ENCODE peak calls at places on chromosomes 3 and 15, in five cellular contexts. E, B, O, G and Z are unnamed samples. For H3K9me3 and H3K36me3, the result is how much of the 10 kb centered on the place peaks cover.

GRCh38 chr3:187621881-187622280 is 48.3 kb downstream of the SST start:
- DNase-seq in E (no peak), B (no peak), O (no peak), G (no peak), Z (no peak)

GRCh38 chr15:64343841-64344240 is 12.1 kb downstream of the CSNK1G1 start:
- DNase-seq in E (no peak), B (no peak), O (no peak), G (no peak), Z (no peak)

GRCh38 chr15:100383302-100384107 is 41.7 kb upstream of the ADAMTS17 start:
- DNase-seq in E (peak), B (peak), O (no peak), G (no peak), Z (no peak)

GRCh38 chr15:57509121-57509520 is 82.6 kb upstream of the MYZAP start:
- DNase-seq in E (no peak), B (no peak), O (peak), G (no peak), Z (no peak)

GRCh38 chr3:126676919-126677705 is 22.2 kb upstream of the TXNRD3 start:
- DNase-seq in E (no peak), B (no peak), O (no peak), G (peak), Z (no peak)

GRCh38 chr3:87247086-87247781 is 20.1 kb downstream of the CHMP2B start:
- DNase-seq in E (no peak), B (no peak), O (no peak), G (no peak), Z (no peak)

GRCh38 chr3:196501316-196502064 is 2.1 kb downstream of the RNF168 start:
- DNase-seq in E (no peak), B (peak), O (no peak), G (no peak), Z (no peak)

GRCh38 chr15:29090617-29091466 is 178.8 kb downstream of the NSMCE3 start:
- DNase-seq in E (no peak), B (no peak), O (no peak), G (no peak), Z (peak)

GRCh38 chr3:66490984-66491383 is 9.8 kb downstream of the LRIG1 start:
- DNase-seq in E (no peak), B (no peak), O (no peak), G (no peak), Z (no peak)

GRCh38 chr3:148642616-148643015 is 55.1 kb upstream of the AGTR1 start:
- DNase-seq in E (no peak), B (no peak), O (no peak), G (no peak), Z (no peak)

GRCh38 chr3:27646891-27647290 is 75.2 kb downstream of the EOMES start:
- DNase-seq in E (no peak), B (no peak), O (no peak), G (no peak), Z (no peak)

GRCh38 chr3:40741729-40742128 is 217.0 kb downstream of the ZNF621 start:
- DNase-seq in E (peak), B (no peak), O (no peak), G (no peak), Z (peak)

GRCh38 chr3:34364345-34364744 is 565.9 kb downstream of the PDCD6IP start:
- DNase-seq in E (no peak), B (no peak), O (no peak), G (no peak), Z (no peak)

GRCh38 chr3:72270072-72270611 is 485.2 kb upstream of the PROK2 start:
- DNase-seq in E (peak), B (peak), O (peak), G (peak), Z (peak)

GRCh38 chr3:107366766-107367165 is 10.5 kb upstream of the CCDC54 start:
- DNase-seq in E (no peak), B (no peak), O (no peak), G (no peak), Z (no peak)

GRCh38 chr3:140424726-140425125 is 253.1 kb upstream of the TRIM42 start:
- DNase-seq in E (no peak), B (no peak), O (no peak), G (peak), Z (no peak)

GRCh38 chr3:146637871-146638270 is 32.7 kb upstream of the PLSCR5 start:
- DNase-seq in E (no peak), B (no peak), O (no peak), G (no peak), Z (no peak)

GRCh38 chr3:94272030-94272429 is 209.2 kb downstream of the NSUN3 start:
- DNase-seq in E (no peak), B (no peak), O (no peak), G (no peak), Z (no peak)

GRCh38 chr3:66602691-66603090 is 101.9 kb upstream of the LRIG1 start:
- DNase-seq in E (no peak), B (no peak), O (no peak), G (no peak), Z (no peak)

GRCh38 chr3:183650554-183650953 is 15.1 kb downstream of the KLHL24 start:
- DNase-seq in E (no peak), B (no peak), O (no peak), G (no peak), Z (no peak)

GRCh38 chr15:75045332-75046015 is 22.1 kb downstream of the PPCDC start:
- DNase-seq in E (no peak), B (no peak), O (no peak), G (no peak), Z (no peak)

DNA sequence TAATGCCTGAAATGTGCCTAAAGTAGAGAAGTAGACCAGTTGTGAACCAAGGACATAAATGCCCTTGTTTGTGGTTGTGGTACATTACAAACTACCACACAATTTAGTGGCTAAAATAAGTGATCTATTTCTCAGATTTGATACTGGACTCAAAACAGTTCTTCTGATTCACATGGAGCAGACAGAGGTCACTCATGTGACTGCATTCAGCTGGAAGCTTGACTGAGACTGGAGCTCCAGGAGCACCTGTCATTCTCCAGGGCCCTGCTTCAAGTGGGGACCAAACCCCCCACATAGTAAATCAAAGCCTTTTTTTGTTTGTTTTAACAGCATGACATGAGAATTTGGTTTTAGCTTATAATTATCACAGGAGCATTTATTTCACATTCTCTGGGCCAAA is 301.2 kb downstream of the OXSM start:
- DNase-seq in E (no peak), B (no peak), O (no peak), G (no peak), Z (no peak)
- H3K9me3 ChIP-seq in E (under half), B (under half), O (under half), G (under half), Z (under half)

GRCh38 chr15:85741662-85742061 is 53.1 kb downstream of the KLHL25 start:
- DNase-seq in E (no peak), B (no peak), O (no peak), G (no peak), Z (no peak)

GRCh38 chr15:85733415-85733814 is 61.3 kb downstream of the KLHL25 start:
- DNase-seq in E (no peak), B (no peak), O (no peak), G (no peak), Z (no peak)

GRCh38 chr15:85742186-85742751 is 52.5 kb downstream of the KLHL25 start:
- DNase-seq in E (no peak), B (no peak), O (no peak), G (no peak), Z (no peak)

GRCh38 chr15:85741021-85741421 is 53.7 kb downstream of the KLHL25 start:
- DNase-seq in E (no peak), B (no peak), O (no peak), G (no peak), Z (no peak)

GRCh38 chr15:85737061-85737460 is 57.7 kb downstream of the KLHL25 start:
- DNase-seq in E (no peak), B (no peak), O (no peak), G (no peak), Z (no peak)
- H3K36me3 ChIP-seq in E (under half), B (under half), O (under half), G (half or more), Z (half or more)

GRCh38 chr3:162370136-162370535 is 873.5 kb downstream of the OTOL1 start:
- DNase-seq in E (no peak), B (no peak), O (no peak), G (no peak), Z (no peak)

GRCh38 chr3:162366382-162366781 is 869.8 kb downstream of the OTOL1 start:
- DNase-seq in E (no peak), B (no peak), O (no peak), G (no peak), Z (no peak)

GRCh38 chr3:162367443-162368132 is 871.0 kb downstream of the OTOL1 start:
- DNase-seq in E (no peak), B (no peak), O (no peak), G (no peak), Z (no peak)

GRCh38 chr3:162368377-162368776 is 871.8 kb downstream of the OTOL1 start:
- DNase-seq in E (no peak), B (no peak), O (no peak), G (no peak), Z (no peak)
- TF ChIP-seq EP300 in E (no peak), B (no peak), O (no peak), G (no peak), Z (no peak)

GRCh38 chr3:6580808-6581207 is 280.1 kb upstream of the GRM7 start:
- DNase-seq in E (no peak), B (no peak), O (no peak), G (no peak), Z (no peak)
- H3K9me3 ChIP-seq in E (under half), B (under half), O (under half), G (under half), Z (under half)